ENCODE peak calls at places on chromosome 4, in eight cellular contexts. J, W, D, O, U, Y, H and X are unnamed samples.

GRCh38 chr4:153439831-153440230 is 26.3 kb upstream of the TMEM131L start:
- DNase-seq in J (no peak), W (no peak), D (no peak), O (no peak), U (no peak), Y (no peak), H (no peak), X (no peak)

GRCh38 chr4:94603170-94603747 is 151.5 kb downstream of the PDLIM5 start:
- DNase-seq in J (peak), W (no peak), D (no peak), O (peak), U (no peak), Y (no peak), H (no peak), X (no peak)

GRCh38 chr4:966266-967112 is 6.9 kb downstream of the DGKQ start:
- DNase-seq in J (no peak), W (no peak), D (no peak), O (no peak), U (no peak), Y (no peak), H (no peak), X (no peak)

GRCh38 chr4:165580379-165580905 is 201.6 kb downstream of the CPE start:
- DNase-seq in J (no peak), W (peak), D (no peak), O (no peak), U (no peak), Y (no peak), H (no peak), X (no peak)

GRCh38 chr4:186775867-186776266 is 52.2 kb upstream of the FAT1 start:
- DNase-seq in J (peak), W (no peak), D (no peak), O (no peak), U (no peak), Y (no peak), H (no peak), X (no peak)

GRCh38 chr4:38590017-38590416 is 74.0 kb upstream of the KLF3 start:
- DNase-seq in J (no peak), W (no peak), D (no peak), O (no peak), U (no peak), Y (no peak), H (no peak), X (no peak)

GRCh38 chr4:176320976-176321361 is 1.2 kb downstream of the SPCS3 start:
- DNase-seq in J (no peak), W (no peak), D (no peak), O (peak), U (no peak), Y (no peak), H (no peak), X (peak)

GRCh38 chr4:56863441-56864129 is 42.1 kb upstream of the SPINK2 start:
- DNase-seq in J (peak), W (no peak), D (no peak), O (no peak), U (no peak), Y (no peak), H (no peak), X (no peak)

GRCh38 chr4:144645102-144645469 is 870 bp upstream of the HHIP start:
- DNase-seq in J (no peak), W (no peak), D (no peak), O (no peak), U (no peak), Y (no peak), H (no peak), X (peak)

GRCh38 chr4:22391548-22391947 is 124.3 kb downstream of the ADGRA3 start:
- DNase-seq in J (peak), W (no peak), D (no peak), O (no peak), U (no peak), Y (no peak), H (no peak), X (no peak)

GRCh38 chr4:42371306-42372063 is 25.8 kb upstream of the SHISA3 start:
- DNase-seq in J (peak), W (peak), D (peak), O (no peak), U (peak), Y (no peak), H (no peak), X (peak)

GRCh38 chr4:100016191-100016590 is 66.1 kb upstream of the H2AZ1 start:
- DNase-seq in J (peak), W (no peak), D (no peak), O (no peak), U (no peak), Y (no peak), H (no peak), X (no peak)

GRCh38 chr4:177632481-177632880 is 190.2 kb upstream of the AGA start:
- DNase-seq in J (no peak), W (no peak), D (no peak), O (no peak), U (no peak), Y (no peak), H (no peak), X (no peak)

GRCh38 chr4:116724249-116724648 is 361.1 kb downstream of the TRAM1L1 start:
- DNase-seq in J (no peak), W (no peak), D (no peak), O (no peak), U (no peak), Y (peak), H (no peak), X (no peak)

GRCh38 chr4:122898370-122899150 is 23.8 kb downstream of the NUDT6 start:
- DNase-seq in J (peak), W (peak), D (peak), O (no peak), U (no peak), Y (no peak), H (no peak), X (no peak)

GRCh38 chr4:15239866-15240265 is 188.0 kb upstream of the C1QTNF7 start:
- DNase-seq in J (peak), W (no peak), D (no peak), O (no peak), U (no peak), Y (no peak), H (no peak), X (no peak)

GRCh38 chr4:143700420-143701352 is at the start of gene FREM3:
- DNase-seq in J (no peak), W (no peak), D (no peak), O (no peak), U (no peak), Y (no peak), H (peak), X (peak)

GRCh38 chr4:89142691-89143669 is 31.6 kb downstream of the TIGD2 start:
- DNase-seq in J (no peak), W (no peak), D (no peak), O (no peak), U (no peak), Y (no peak), H (no peak), X (peak)

GRCh38 chr4:158729716-158730559 is 6.7 kb upstream of the PPID start:
- DNase-seq in J (peak), W (peak), D (peak), O (peak), U (peak), Y (peak), H (peak), X (peak)

DNA sequence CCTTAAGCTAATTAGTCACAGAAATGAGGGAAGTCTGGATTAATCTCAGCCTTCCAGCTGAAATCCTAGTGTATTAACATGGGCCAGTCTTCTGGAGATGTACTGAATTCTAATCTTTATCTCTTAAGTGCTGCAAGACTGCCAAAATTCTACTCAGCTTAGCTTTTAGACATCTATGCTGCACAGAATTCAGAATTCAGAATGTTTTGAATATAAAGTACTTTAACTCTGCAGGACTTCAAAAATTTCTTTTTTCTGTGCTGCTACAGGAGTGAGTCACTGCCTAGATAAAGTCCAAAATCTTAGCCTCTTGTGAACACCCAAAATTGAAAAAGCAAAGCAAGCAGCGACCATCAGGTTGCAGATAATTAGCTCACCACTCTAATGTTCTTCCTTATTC is 1092.6 kb upstream of the PCDH10 start:
- DNase-seq in J (peak), W (no peak), D (no peak), O (no peak), U (no peak), Y (no peak), H (no peak), X (no peak)
- TF ChIP-seq RAD21 in J (no peak), W (no peak), D (no peak), O (no peak), U (no peak), Y (no peak), H (no peak), X (no peak)

GRCh38 chr4:133493241-133493640 is 344.1 kb downstream of the PCDH10 start:
- DNase-seq in J (no peak), W (no peak), D (no peak), O (no peak), U (no peak), Y (no peak), H (no peak), X (no peak)

GRCh38 chr4:133493776-133494175 is 344.7 kb downstream of the PCDH10 start:
- DNase-seq in J (no peak), W (no peak), D (no peak), O (no peak), U (no peak), Y (no peak), H (no peak), X (no peak)

DNA sequence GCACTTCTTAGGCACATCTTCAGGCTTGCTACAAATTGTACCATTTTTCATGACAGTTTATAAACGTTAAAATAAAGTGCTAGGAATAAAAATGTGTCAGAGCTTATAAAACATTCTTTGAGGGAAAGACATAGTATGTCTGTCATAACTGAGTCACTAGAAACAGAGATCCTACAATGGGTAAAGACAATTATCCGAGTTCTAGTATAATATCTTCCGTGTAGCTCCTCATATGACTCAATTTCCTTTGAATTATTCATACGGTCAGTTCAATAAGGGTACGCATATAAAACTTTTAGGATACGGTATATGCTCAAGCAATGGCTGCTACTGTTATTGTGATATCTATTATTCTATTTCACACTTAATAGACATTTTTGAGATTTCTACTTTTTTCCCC is 349.1 kb downstream of the PCDH10 start:
- DNase-seq in J (no peak), W (no peak), D (no peak), O (no peak), U (no peak), Y (no peak), H (no peak), X (no peak)
- TF ChIP-seq RAD21 in J (no peak), W (no peak), D (no peak), O (no peak), U (no peak), Y (no peak), H (no peak), X (no peak)

GRCh38 chr4:13921805-13922204 is 294.3 kb upstream of the BOD1L1 start:
- DNase-seq in J (peak), W (no peak), D (no peak), O (no peak), U (peak), Y (no peak), H (no peak), X (no peak)

GRCh38 chr4:13919021-13919441 is 291.5 kb upstream of the BOD1L1 start:
- DNase-seq in J (peak), W (no peak), D (no peak), O (no peak), U (no peak), Y (no peak), H (no peak), X (no peak)

GRCh38 chr4:13920111-13920875 is 292.8 kb upstream of the BOD1L1 start:
- DNase-seq in J (peak), W (no peak), D (peak), O (no peak), U (no peak), Y (no peak), H (no peak), X (no peak)

GRCh38 chr4:13922459-13922858 is 294.9 kb upstream of the BOD1L1 start:
- DNase-seq in J (no peak), W (no peak), D (no peak), O (no peak), U (no peak), Y (no peak), H (no peak), X (no peak)

GRCh38 chr4:13920901-13921300 is 293.4 kb upstream of the BOD1L1 start:
- DNase-seq in J (peak), W (no peak), D (peak), O (peak), U (peak), Y (no peak), H (no peak), X (no peak)
- TF ChIP-seq RAD21 in J (peak), W (no peak), D (peak), O (no peak), U (no peak), Y (no peak), H (no peak), X (no peak)

DNA sequence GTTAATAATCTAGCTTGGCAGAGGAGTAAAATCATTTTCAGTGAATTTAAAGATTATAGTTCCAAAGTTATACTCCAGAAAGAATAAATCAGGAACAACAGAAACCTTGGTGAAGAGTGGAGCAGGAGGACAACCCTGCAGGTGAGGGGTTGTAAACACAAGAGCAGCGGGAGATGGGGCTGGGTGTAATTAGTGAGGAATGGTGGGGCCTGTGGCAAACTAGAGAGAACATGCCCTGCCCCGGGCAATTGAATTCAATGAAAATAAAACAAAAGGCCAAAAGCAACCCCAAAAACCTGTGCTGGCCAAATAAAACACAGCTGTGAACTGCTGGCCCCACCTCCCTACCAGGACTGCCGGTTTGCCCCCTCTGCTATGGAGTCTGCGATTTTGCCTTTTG is 325.2 kb downstream of the NR3C2 start:
- DNase-seq in J (no peak), W (no peak), D (no peak), O (no peak), U (no peak), Y (no peak), H (no peak), X (no peak)
- TF ChIP-seq RAD21 in J (no peak), W (no peak), D (no peak), O (no peak), U (no peak), Y (no peak), H (no peak), X (no peak)